ENCODE peak calls at places on chromosomes 12 and 14, in five cellular contexts. One of them, this sample, is unnamed.

GRCh38 chr14:50000215-50001145 is 107.6 kb downstream of the ARF6 start:
- DNase-seq in Karpas-422: peak; percentile 78
- DNase-seq in GM23248: peak; percentile 95
- DNase-seq in OCI-LY7: peak; percentile 93
- DNase-seq in GM23338: peak; percentile 41
- DNase-seq in this sample: peak; percentile 82

GRCh38 chr12:122944588-122944987 is 21.7 kb downstream of the ABCB9 start:
- DNase-seq in GM23248: peak; percentile 64
- DNase-seq in OCI-LY7: no peak
- DNase-seq in GM23338: no peak
- DNase-seq in Karpas-422: no peak
- DNase-seq in this sample: no peak

GRCh38 chr14:105858676-105859025 is 332.3 kb downstream of the TMEM121 start:
- DNase-seq in Karpas-422: no peak
- DNase-seq in OCI-LY7: peak; percentile 35
- DNase-seq in GM23248: no peak
- DNase-seq in GM23338: no peak
- DNase-seq in this sample: no peak

GRCh38 chr12:120994059-120994458 is 15.7 kb downstream of the HNF1A start:
- DNase-seq in Karpas-422: no peak
- DNase-seq in GM23248: no peak
- DNase-seq in OCI-LY7: no peak
- DNase-seq in GM23338: no peak
- DNase-seq in this sample: no peak

GRCh38 chr12:61798778-61799177 is 461.4 kb upstream of the USP15 start:
- DNase-seq in OCI-LY7: no peak
- DNase-seq in Karpas-422: no peak
- DNase-seq in GM23248: no peak
- DNase-seq in GM23338: no peak
- DNase-seq in this sample: no peak

GRCh38 chr12:116454950-116455447 is 104.2 kb upstream of the MAP1LC3B2 start:
- DNase-seq in Karpas-422: peak; percentile 34
- DNase-seq in GM23338: no peak
- DNase-seq in GM23248: peak; percentile 98
- DNase-seq in OCI-LY7: no peak
- DNase-seq in this sample: peak; percentile 66

GRCh38 chr12:76680940-76681339 is 83.0 kb upstream of the ZDHHC17 start:
- DNase-seq in GM23248: peak; percentile 55
- DNase-seq in Karpas-422: no peak
- DNase-seq in GM23338: no peak
- DNase-seq in OCI-LY7: no peak
- DNase-seq in this sample: no peak

GRCh38 chr12:34287986-34288962 is 266.0 kb downstream of the ALG10 start:
- DNase-seq in GM23338: no peak
- DNase-seq in Karpas-422: no peak
- DNase-seq in GM23248: no peak
- DNase-seq in OCI-LY7: no peak
- DNase-seq in this sample: peak; percentile 1

GRCh38 chr14:29926701-29927595 is 699 bp downstream of the PRKD1 start:
- DNase-seq in Karpas-422: no peak
- DNase-seq in GM23248: peak; percentile 75
- DNase-seq in GM23338: peak; percentile 55
- DNase-seq in OCI-LY7: no peak
- DNase-seq in this sample: peak; percentile 79

GRCh38 chr12:13241833-13242232 is 45.3 kb downstream of the EMP1 start:
- DNase-seq in OCI-LY7: no peak
- DNase-seq in GM23248: no peak
- DNase-seq in Karpas-422: no peak
- DNase-seq in GM23338: no peak
- DNase-seq in this sample: peak; percentile 81

GRCh38 chr12:47238665-47239064 is 158.9 kb upstream of the AMIGO2 start:
- DNase-seq in OCI-LY7: no peak
- DNase-seq in Karpas-422: no peak
- DNase-seq in GM23338: no peak
- DNase-seq in GM23248: peak; percentile 43
- DNase-seq in this sample: no peak

GRCh38 chr12:111775205-111776193 is 8.8 kb downstream of the ALDH2 start:
- DNase-seq in OCI-LY7: peak; percentile 80
- DNase-seq in GM23248: no peak
- DNase-seq in GM23338: no peak
- DNase-seq in Karpas-422: peak; percentile 95
- DNase-seq in this sample: peak; percentile 89

GRCh38 chr12:4059891-4060290 is 186.7 kb upstream of the PARP11 start:
- DNase-seq in OCI-LY7: no peak
- DNase-seq in Karpas-422: no peak
- DNase-seq in GM23338: no peak
- DNase-seq in GM23248: no peak
- DNase-seq in this sample: no peak

GRCh38 chr12:80877706-80878384 is 59.9 kb downstream of the LIN7A start:
- DNase-seq in GM23248: peak; percentile 28
- DNase-seq in OCI-LY7: no peak
- DNase-seq in Karpas-422: no peak
- DNase-seq in GM23338: no peak
- DNase-seq in this sample: no peak

GRCh38 chr14:32217301-32217700 is 14.2 kb upstream of the RNU6-8 start:
- DNase-seq in OCI-LY7: no peak
- DNase-seq in GM23248: no peak
- DNase-seq in Karpas-422: no peak
- DNase-seq in GM23338: no peak
- DNase-seq in this sample: no peak

GRCh38 chr14:104680806-104681688 is 8.4 kb upstream of the INF2 start:
- DNase-seq in Karpas-422: peak; percentile 86
- DNase-seq in OCI-LY7: peak; percentile 83
- DNase-seq in GM23248: peak; percentile 94
- DNase-seq in GM23338: no peak
- DNase-seq in this sample: peak; percentile 76

GRCh38 chr14:39841088-39841487 is 408.9 kb upstream of the FBXO33 start:
- DNase-seq in OCI-LY7: no peak
- DNase-seq in GM23338: no peak
- DNase-seq in GM23248: no peak
- DNase-seq in Karpas-422: no peak
- DNase-seq in this sample: no peak

GRCh38 chr12:124493809-124494750 is 73.3 kb downstream of the NCOR2 start:
- DNase-seq in OCI-LY7: peak; percentile 23
- DNase-seq in GM23248: no peak
- DNase-seq in Karpas-422: peak; percentile 65
- DNase-seq in GM23338: no peak
- DNase-seq in this sample: no peak

GRCh38 chr12:124375141-124375788 is 80.4 kb downstream of the RFLNA start:
- DNase-seq in GM23248: no peak
- DNase-seq in OCI-LY7: no peak
- DNase-seq in Karpas-422: no peak
- DNase-seq in GM23338: no peak
- DNase-seq in this sample: no peak

GRCh38 chr14:100398044-100398443 is 74.9 kb downstream of the SLC25A47 start:
- DNase-seq in Karpas-422: no peak
- DNase-seq in OCI-LY7: no peak
- DNase-seq in GM23338: no peak
- DNase-seq in GM23248: no peak
- DNase-seq in this sample: peak; percentile 64

GRCh38 chr14:61839452-61839851 is 77.2 kb downstream of the SNAPC1 start:
- DNase-seq in Karpas-422: no peak
- DNase-seq in GM23248: peak; percentile 74
- DNase-seq in OCI-LY7: no peak
- DNase-seq in GM23338: no peak
- DNase-seq in this sample: no peak

GRCh38 chr12:10392394-10392930 is 2.6 kb upstream of the KLRK1 start:
- DNase-seq in GM23338: no peak
- DNase-seq in OCI-LY7: peak; percentile 86
- DNase-seq in GM23248: peak; percentile 90
- DNase-seq in Karpas-422: no peak
- DNase-seq in this sample: peak; percentile 15

GRCh38 chr12:92396647-92397258 is 251.1 kb upstream of the BTG1 start:
- DNase-seq in GM23338: no peak
- DNase-seq in GM23248: peak; percentile 86
- DNase-seq in OCI-LY7: no peak
- DNase-seq in Karpas-422: no peak
- DNase-seq in this sample: peak; percentile 13

GRCh38 chr12:55925870-55926737 is 1.6 kb downstream of the PYM1 start:
- DNase-seq in OCI-LY7: peak; percentile 48
- DNase-seq in GM23248: peak; percentile 41
- DNase-seq in GM23338: no peak
- DNase-seq in Karpas-422: peak; percentile 51
- DNase-seq in this sample: no peak

GRCh38 chr12:115456946-115457689 is 773.1 kb upstream of the TBX3 start:
- DNase-seq in GM23248: no peak
- DNase-seq in GM23338: peak; percentile 86
- DNase-seq in Karpas-422: peak; percentile 43
- DNase-seq in OCI-LY7: no peak
- DNase-seq in this sample: peak; percentile 55

GRCh38 chr12:122282066-122282465 is 15.8 kb upstream of the VPS33A start:
- DNase-seq in GM23338: peak; percentile 21
- DNase-seq in OCI-LY7: no peak
- DNase-seq in Karpas-422: peak; percentile 38
- DNase-seq in GM23248: peak; percentile 84
- DNase-seq in this sample: no peak

GRCh38 chr12:68636268-68636667 is 25.6 kb downstream of the RAP1B start:
- DNase-seq in GM23248: peak; percentile 82
- DNase-seq in OCI-LY7: no peak
- DNase-seq in Karpas-422: no peak
- DNase-seq in GM23338: no peak
- DNase-seq in this sample: peak; percentile 32

GRCh38 chr12:72296389-72296788 is 24.2 kb downstream of the TRHDE start:
- DNase-seq in OCI-LY7: no peak
- DNase-seq in GM23248: peak; percentile 47
- DNase-seq in Karpas-422: no peak
- DNase-seq in GM23338: no peak
- DNase-seq in this sample: peak; percentile 18

GRCh38 chr12:3293446-3294161 is 197.4 kb upstream of the PRMT8 start:
- DNase-seq in GM23338: no peak
- DNase-seq in OCI-LY7: no peak
- DNase-seq in Karpas-422: no peak
- DNase-seq in GM23248: peak; percentile 83
- DNase-seq in this sample: no peak

GRCh38 chr12:52506858-52507715 is 13.1 kb downstream of the KRT5 start:
- DNase-seq in GM23248: peak; percentile 77
- DNase-seq in Karpas-422: peak; percentile 70
- DNase-seq in OCI-LY7: peak; percentile 29
- DNase-seq in GM23338: peak; percentile 80
- DNase-seq in this sample: peak; percentile 66

GRCh38 chr12:93573552-93574223 is 1.2 kb downstream of the SOCS2 start:
- DNase-seq in OCI-LY7: no peak
- DNase-seq in GM23248: peak; percentile 80
- DNase-seq in Karpas-422: no peak
- DNase-seq in GM23338: peak; percentile 44
- DNase-seq in this sample: peak; percentile 20

GRCh38 chr12:78981-79380 is 12.4 kb downstream of the IQSEC3 start:
- DNase-seq in GM23338: no peak
- DNase-seq in OCI-LY7: no peak
- DNase-seq in Karpas-422: no peak
- DNase-seq in GM23248: no peak
- DNase-seq in this sample: no peak
- H3K9me2 ChIP-seq in GM23338: no peaks in the 10 kb centered on the region
- H3K9me2 ChIP-seq in OCI-LY7: no peaks in the 10 kb centered on the region
- H3K9me2 ChIP-seq in Karpas-422: no peaks in the 10 kb centered on the region
- H3K9me2 ChIP-seq in GM23248: no peaks in the 10 kb centered on the region
- H3K9me2 ChIP-seq in this sample: no peaks in the 10 kb centered on the region

DNA sequence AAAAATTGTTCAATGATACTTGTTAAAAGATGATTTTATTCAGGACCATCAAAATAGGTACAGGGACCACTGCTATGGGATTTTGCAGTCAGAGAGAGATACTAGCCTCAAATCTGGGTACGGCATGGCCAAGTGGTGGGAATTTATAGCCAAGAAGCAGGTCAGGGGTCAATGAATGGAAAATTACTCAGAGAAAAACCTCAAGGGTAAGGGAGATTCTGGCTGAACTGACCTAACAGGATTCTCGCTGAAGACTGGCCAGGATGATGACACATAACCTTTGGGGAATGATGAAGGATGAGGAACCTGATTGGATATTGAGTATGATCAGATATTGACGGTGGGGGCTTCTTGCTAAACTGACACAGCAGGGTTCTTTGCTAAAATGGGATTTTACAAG is 32.7 kb downstream of the DEPDC4 start:
- DNase-seq in OCI-LY7: no peak
- DNase-seq in GM23338: peak; percentile 17
- DNase-seq in Karpas-422: no peak
- DNase-seq in GM23248: peak; percentile 79
- DNase-seq in this sample: no peak
- H3K4me3 ChIP-seq in OCI-LY7: no peak overlapping the region
- H3K4me3 ChIP-seq in GM23338: no peak overlapping the region
- H3K4me3 ChIP-seq in Karpas-422: no peak overlapping the region
- H3K4me3 ChIP-seq in GM23248: peak overlapping the region; percentile 65
- H3K4me3 ChIP-seq in this sample: no peak overlapping the region

GRCh38 chr12:109881752-109882151 is 1.4 kb upstream of the GLTP start:
- DNase-seq in OCI-LY7: no peak
- DNase-seq in GM23338: no peak
- DNase-seq in Karpas-422: no peak
- DNase-seq in GM23248: peak; percentile 38
- DNase-seq in this sample: no peak

GRCh38 chr12:109880049-109880931 is at the start of gene GLTP:
- DNase-seq in GM23248: peak; percentile 96
- DNase-seq in OCI-LY7: peak; percentile 94
- DNase-seq in Karpas-422: peak; percentile 95
- DNase-seq in GM23338: peak; percentile 95
- DNase-seq in this sample: peak; percentile 97

GRCh38 chr12:109880938-109881337 is 597 bp upstream of the GLTP start:
- DNase-seq in Karpas-422: no peak
- DNase-seq in GM23338: peak; percentile 59
- DNase-seq in GM23248: no peak
- DNase-seq in OCI-LY7: no peak
- DNase-seq in this sample: no peak

GRCh38 chr12:109885616-109886015 is 5.3 kb upstream of the GLTP start:
- DNase-seq in OCI-LY7: no peak
- DNase-seq in GM23248: no peak
- DNase-seq in Karpas-422: no peak
- DNase-seq in GM23338: no peak
- DNase-seq in this sample: no peak

GRCh38 chr12:109883429-109883828 is 3.1 kb upstream of the GLTP start:
- DNase-seq in GM23338: no peak
- DNase-seq in Karpas-422: no peak
- DNase-seq in OCI-LY7: no peak
- DNase-seq in GM23248: no peak
- DNase-seq in this sample: no peak
- H3K9me2 ChIP-seq in GM23338: no peaks in the 10 kb centered on the region
- H3K9me2 ChIP-seq in Karpas-422: no peaks in the 10 kb centered on the region
- H3K9me2 ChIP-seq in OCI-LY7: no peaks in the 10 kb centered on the region
- H3K9me2 ChIP-seq in GM23248: no peaks in the 10 kb centered on the region
- H3K9me2 ChIP-seq in this sample: no peaks in the 10 kb centered on the region

GRCh38 chr12:15688838-15689237 is 100.3 kb downstream of the EPS8 start:
- DNase-seq in GM23338: peak; percentile 25
- DNase-seq in GM23248: no peak
- DNase-seq in OCI-LY7: no peak
- DNase-seq in Karpas-422: no peak
- DNase-seq in this sample: no peak
- H3K4me3 ChIP-seq in GM23338: no peak overlapping the region
- H3K4me3 ChIP-seq in GM23248: no peak overlapping the region
- H3K4me3 ChIP-seq in OCI-LY7: no peak overlapping the region
- H3K4me3 ChIP-seq in Karpas-422: no peak overlapping the region
- H3K4me3 ChIP-seq in this sample: no peak overlapping the region

GRCh38 chr12:110750784-110751461 is 8.2 kb upstream of the PPP1CC start:
- DNase-seq in GM23338: no peak
- DNase-seq in Karpas-422: no peak
- DNase-seq in GM23248: peak; percentile 80
- DNase-seq in OCI-LY7: no peak
- DNase-seq in this sample: no peak
- H3K9me2 ChIP-seq in GM23338: no peaks in the 10 kb centered on the region
- H3K9me2 ChIP-seq in Karpas-422: no peaks in the 10 kb centered on the region
- H3K9me2 ChIP-seq in GM23248: no peaks in the 10 kb centered on the region
- H3K9me2 ChIP-seq in OCI-LY7: no peaks in the 10 kb centered on the region
- H3K9me2 ChIP-seq in this sample: no peaks in the 10 kb centered on the region

This sample was measured in hepatocyte.